ENCODE peak calls at places on chromosomes 13 and 19, in seven cellular contexts. O, P, I, T, K, X and Z are unnamed samples.

GRCh38 chr19:46943150-46943946 is 76.3 kb upstream of the NPAS1 start:
- DNase-seq in O (no peak), P (no peak), I (no peak), T (no peak), K (no peak), X (no peak), Z (no peak)

GRCh38 chr19:51904331-51905165 is at the start of gene ZNF649:
- DNase-seq in O (peak; percentile 85), P (peak; percentile 88), I (peak; percentile 84), T (peak; percentile 74), K (peak; percentile 92), X (peak; percentile 95), Z (peak; percentile 76)

GRCh38 chr13:106041445-106041844 is 494.0 kb downstream of the EFNB2 start:
- DNase-seq in O (no peak), P (no peak), I (no peak), T (no peak), K (no peak), X (no peak), Z (no peak)

GRCh38 chr19:50461066-50461875 is 15.0 kb upstream of the EMC10 start:
- DNase-seq in O (peak; percentile 68), P (peak; percentile 85), I (no peak), T (peak; percentile 27), K (peak; percentile 78), X (peak; percentile 87), Z (peak; percentile 53)

GRCh38 chr13:20711301-20712044 is 8.0 kb downstream of the IL17D start:
- DNase-seq in O (no peak), P (no peak), I (peak; percentile 20), T (no peak), K (no peak), X (peak; percentile 80), Z (no peak)

GRCh38 chr19:14094854-14095253 is 4.3 kb upstream of the SAMD1 start:
- DNase-seq in O (no peak), P (no peak), I (no peak), T (no peak), K (no peak), X (no peak), Z (no peak)

GRCh38 chr13:24228852-24229458 is 68.4 kb downstream of the SPATA13 start:
- DNase-seq in O (no peak), P (peak; percentile 62), I (no peak), T (no peak), K (no peak), X (peak; percentile 75), Z (no peak)

GRCh38 chr13:104382941-104383340 is 1316.7 kb upstream of the SLC10A2 start:
- DNase-seq in O (no peak), P (no peak), I (no peak), T (no peak), K (no peak), X (no peak), Z (no peak)

GRCh38 chr13:98976338-98976737 is 1.5 kb downstream of the DOCK9 start:
- DNase-seq in O (no peak), P (no peak), I (no peak), T (no peak), K (no peak), X (no peak), Z (no peak)

GRCh38 chr19:54670576-54671347 is 8.0 kb downstream of the LILRB4 start:
- DNase-seq in O (no peak), P (no peak), I (no peak), T (no peak), K (no peak), X (no peak), Z (no peak)

GRCh38 chr19:11291991-11292390 is 4.0 kb upstream of the TSPAN16 start:
- DNase-seq in O (no peak), P (no peak), I (no peak), T (no peak), K (no peak), X (no peak), Z (no peak)

GRCh38 chr13:99657848-99658265 is 156.6 kb downstream of the TM9SF2 start:
- DNase-seq in O (no peak), P (peak; percentile 37), I (peak; percentile 43), T (peak; percentile 28), K (peak; percentile 67), X (peak; percentile 79), Z (peak; percentile 24)

GRCh38 chr19:42450314-42450934 is 7.7 kb upstream of the CXCL17 start:
- DNase-seq in O (peak; percentile 86), P (peak; percentile 89), I (peak; percentile 78), T (peak; percentile 74), K (peak; percentile 75), X (peak; percentile 82), Z (peak; percentile 65)

GRCh38 chr13:99941911-99942310 is 29.7 kb downstream of the ZIC5 start:
- DNase-seq in O (no peak), P (no peak), I (no peak), T (no peak), K (no peak), X (no peak), Z (no peak)

GRCh38 chr19:17049711-17050280 is 23.2 kb upstream of the CPAMD8 start:
- DNase-seq in O (no peak), P (no peak), I (no peak), T (no peak), K (no peak), X (no peak), Z (no peak)

GRCh38 chr19:53853707-53854106 is 14.0 kb upstream of the MYADM start:
- DNase-seq in O (no peak), P (no peak), I (no peak), T (no peak), K (no peak), X (no peak), Z (no peak)

GRCh38 chr13:94858856-94859811 is 146.8 kb upstream of the SOX21 start:
- DNase-seq in O (peak; percentile 50), P (no peak), I (peak; percentile 48), T (no peak), K (peak; percentile 70), X (peak; percentile 7), Z (no peak)

GRCh38 chr19:54478677-54479266 is 5.7 kb upstream of the CDC42EP5 start:
- DNase-seq in O (no peak), P (peak; percentile 71), I (no peak), T (no peak), K (no peak), X (peak; percentile 93), Z (no peak)

GRCh38 chr19:13244920-13245319 is 94.7 kb downstream of the IER2 start:
- DNase-seq in O (no peak), P (no peak), I (no peak), T (no peak), K (no peak), X (no peak), Z (no peak)

GRCh38 chr13:75178436-75178835 is 303.5 kb downstream of the TBC1D4 start:
- DNase-seq in O (no peak), P (no peak), I (no peak), T (no peak), K (no peak), X (no peak), Z (no peak)